ENCODE peak calls at places on chromosomes 3 and 15, in ten cellular contexts. T, G, L, P, B, K, F, Z, D and Q are unnamed samples. For H3K4me1, the result is how much of the 10 kb centered on the place peaks cover.

GRCh38 chr15:77571741-77572140 is 61.0 kb downstream of the LINGO1 start:
- DNase-seq in T (no peak), G (no peak), L (no peak), P (no peak), B (no peak), K (no peak), F (no peak), Z (no peak), D (no peak), Q (no peak)

GRCh38 chr3:65647369-65647768 is 391.3 kb downstream of the MAGI1 start:
- DNase-seq in T (no peak), G (no peak), L (no peak), P (no peak), B (no peak), K (no peak), F (no peak), Z (no peak), D (no peak), Q (no peak)

GRCh38 chr3:123602325-123602724 is 17.5 kb upstream of the HACD2 start:
- DNase-seq in T (no peak), G (no peak), L (no peak), P (peak), B (peak), K (no peak), F (no peak), Z (peak), D (no peak), Q (no peak)

GRCh38 chr15:91468861-91469260 is 368.8 kb downstream of the SV2B start:
- DNase-seq in T (no peak), G (no peak), L (no peak), P (no peak), B (no peak), K (no peak), F (no peak), Z (no peak), D (no peak), Q (no peak)

GRCh38 chr3:168974628-168975403 is 688.7 kb downstream of the MECOM start:
- DNase-seq in T (no peak), G (no peak), L (no peak), P (no peak), B (no peak), K (no peak), F (no peak), Z (no peak), D (no peak), Q (no peak)

GRCh38 chr15:82197734-82198594 is 64.6 kb downstream of the EFL1 start:
- DNase-seq in T (peak), G (peak), L (peak), P (peak), B (peak), K (peak), F (peak), Z (peak), D (peak), Q (no peak)

GRCh38 chr3:117526485-117527079 is 817.0 kb downstream of the TUSC7 start:
- DNase-seq in T (no peak), G (peak), L (no peak), P (peak), B (peak), K (peak), F (no peak), Z (peak), D (no peak), Q (no peak)

GRCh38 chr3:66098436-66098835 is 59.7 kb upstream of the MAGI1 start:
- DNase-seq in T (no peak), G (no peak), L (no peak), P (peak), B (no peak), K (no peak), F (no peak), Z (no peak), D (no peak), Q (no peak)

GRCh38 chr3:124118397-124118796 is 126.5 kb upstream of the ROPN1 start:
- DNase-seq in T (no peak), G (no peak), L (no peak), P (peak), B (no peak), K (no peak), F (no peak), Z (no peak), D (no peak), Q (no peak)

DNA sequence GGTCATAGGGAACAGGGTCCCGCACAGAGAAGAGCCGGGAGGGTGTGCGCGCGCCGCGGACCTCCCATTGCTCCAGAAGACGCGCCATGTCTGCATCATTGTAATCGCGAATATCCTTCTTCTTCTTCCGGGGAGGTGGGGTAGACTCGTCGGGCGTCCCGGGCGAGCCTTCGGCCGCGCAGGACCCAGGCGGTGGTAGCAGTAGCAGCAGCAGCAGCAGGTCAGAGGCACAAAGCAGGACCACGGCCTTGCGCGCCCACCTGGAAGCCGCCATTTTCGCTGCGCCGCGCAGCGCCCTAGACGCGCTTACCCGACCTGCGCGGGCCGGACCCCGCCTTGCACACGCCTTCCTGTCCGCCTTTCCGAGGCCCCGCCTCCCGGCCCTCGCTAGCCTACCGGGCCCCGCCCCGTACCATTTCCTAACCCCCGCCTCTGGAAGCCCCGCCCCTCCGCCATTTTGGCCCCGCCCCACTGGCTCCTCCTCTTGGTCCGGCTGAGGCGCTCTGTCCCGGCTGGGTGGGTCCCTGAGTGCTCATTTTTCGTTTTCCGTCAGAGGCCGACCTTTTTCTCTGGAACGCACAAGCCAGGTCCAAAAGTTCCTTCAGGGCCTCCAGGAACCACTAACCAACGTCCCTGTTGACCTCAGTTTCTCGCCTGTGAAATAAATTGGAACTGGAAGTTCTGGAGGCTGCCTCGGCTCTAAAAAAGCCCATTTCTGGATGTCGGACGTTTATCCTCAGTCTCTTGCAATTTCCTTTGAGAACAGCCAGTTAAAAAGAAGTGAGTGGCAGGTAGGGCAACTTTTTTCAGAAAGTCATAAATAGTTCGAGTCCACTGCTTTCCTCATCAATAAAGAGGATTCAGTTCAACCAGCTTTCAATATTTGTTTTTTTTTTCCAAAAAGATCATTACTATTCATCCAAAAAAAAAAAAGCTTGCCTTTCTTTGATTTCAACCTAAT is at the start of gene MESD:
- DNase-seq in T (peak), G (peak), L (peak), P (peak), B (peak), K (peak), F (peak), Z (peak), D (peak), Q (peak)
- TF ChIP-seq POLR2A in T (peak), G (peak), L (peak), P (peak), B (peak), K (no peak), F (peak), Z (peak), D (peak), Q (peak)

DNA sequence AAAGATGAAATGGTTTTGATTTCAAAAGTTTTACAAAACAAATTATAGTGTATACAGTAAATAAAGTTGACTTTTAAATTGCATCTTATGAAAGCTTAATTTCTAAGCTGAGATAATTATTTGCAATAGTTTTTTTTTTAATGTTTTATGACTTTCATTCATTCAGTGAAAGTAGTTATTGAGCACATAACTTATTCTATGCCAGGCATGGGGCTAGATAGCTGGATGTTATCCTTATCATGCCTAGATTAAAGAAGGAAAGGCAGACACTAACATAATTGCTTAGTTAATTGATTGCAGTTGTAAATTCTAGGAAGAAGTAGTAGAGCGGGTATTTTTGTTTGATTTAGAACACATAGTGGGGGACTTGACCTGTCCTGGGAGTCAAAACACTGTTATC is 92.4 kb downstream of the FNDC3B start:
- DNase-seq in T (no peak), G (no peak), L (no peak), P (no peak), B (no peak), K (no peak), F (no peak), Z (no peak), D (no peak), Q (no peak)
- H3K4me1 ChIP-seq in T (under half), G (half or more), L (under half), P (under half), B (under half), K (half or more), F (half or more), Z (half or more), D (under half), Q (half or more)

GRCh38 chr15:100120111-100120510 is 221.7 kb downstream of the ADAMTS17 start:
- DNase-seq in T (no peak), G (no peak), L (no peak), P (no peak), B (no peak), K (no peak), F (no peak), Z (no peak), D (no peak), Q (no peak)

GRCh38 chr15:100116416-100117190 is 225.2 kb downstream of the ADAMTS17 start:
- DNase-seq in T (no peak), G (no peak), L (peak), P (no peak), B (no peak), K (no peak), F (peak), Z (peak), D (no peak), Q (no peak)

GRCh38 chr15:100121285-100121684 is 220.5 kb downstream of the ADAMTS17 start:
- DNase-seq in T (no peak), G (no peak), L (no peak), P (no peak), B (no peak), K (no peak), F (no peak), Z (no peak), D (no peak), Q (no peak)

GRCh38 chr15:100115711-100116090 is 226.1 kb downstream of the ADAMTS17 start:
- DNase-seq in T (no peak), G (no peak), L (no peak), P (peak), B (no peak), K (no peak), F (no peak), Z (no peak), D (no peak), Q (no peak)

DNA sequence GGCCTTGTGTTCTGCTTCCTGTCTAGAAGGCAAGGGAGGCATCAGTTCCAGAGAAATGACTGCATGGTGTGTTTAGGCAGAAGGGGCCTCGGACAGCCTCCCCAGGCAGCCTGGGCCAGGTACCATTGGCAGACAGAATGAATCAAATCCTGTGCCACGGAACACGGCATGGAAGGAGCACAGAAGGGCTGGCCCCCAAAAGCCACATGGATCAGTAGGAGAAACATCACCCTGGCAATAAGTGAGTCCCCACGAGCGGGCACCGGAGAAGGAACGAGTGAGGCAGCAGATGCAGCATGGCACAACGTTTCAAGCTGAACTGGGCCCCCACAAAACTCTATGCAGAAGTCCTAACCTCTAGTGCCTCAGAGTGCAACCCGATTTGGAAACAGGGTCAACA is 223.2 kb downstream of the ADAMTS17 start:
- DNase-seq in T (no peak), G (no peak), L (no peak), P (no peak), B (no peak), K (no peak), F (no peak), Z (no peak), D (no peak), Q (no peak)
- H3K27ac ChIP-seq in T (no peak), G (no peak), L (no peak), P (no peak), B (no peak), K (no peak), F (no peak), Z (no peak), D (no peak), Q (no peak)

DNA sequence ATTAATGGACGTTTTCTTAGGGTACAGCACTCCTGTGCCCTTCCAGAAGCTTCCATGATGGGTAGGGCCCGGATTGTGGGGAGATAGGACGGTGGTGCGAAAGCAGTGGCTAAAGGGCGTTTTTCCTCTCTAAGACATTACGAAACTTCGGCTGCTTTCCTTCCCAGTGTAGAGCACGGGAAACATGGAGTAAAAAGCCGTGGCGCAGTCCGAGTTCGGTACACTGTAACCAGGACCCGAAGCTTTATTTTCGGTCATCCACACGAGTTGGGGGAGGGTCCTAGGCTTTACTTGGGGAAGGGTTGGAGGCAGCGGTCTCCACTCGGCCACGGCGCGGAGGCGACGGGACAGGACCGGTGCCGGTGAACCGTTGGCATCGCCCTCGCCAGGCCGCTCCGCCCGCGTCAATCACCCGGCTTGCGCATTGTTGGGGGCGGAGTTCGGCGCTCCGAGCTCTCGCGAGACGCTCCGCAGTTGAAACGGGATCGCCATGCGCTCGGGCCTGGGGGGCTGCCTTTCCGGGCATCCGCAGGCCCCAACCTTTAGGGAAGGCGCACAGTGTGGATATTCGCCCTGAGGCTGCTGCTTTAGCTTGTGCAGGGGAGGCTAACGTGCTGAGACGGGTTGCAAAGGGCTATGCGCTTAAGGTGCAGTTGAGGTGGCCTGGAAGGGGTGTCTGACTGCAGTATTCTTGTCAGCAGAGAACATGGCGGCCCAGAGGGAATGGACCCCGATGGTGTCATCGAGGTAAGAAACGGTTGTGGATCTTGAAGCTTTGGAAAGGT is 546 bp downstream of the EIF4A2 start:
- DNase-seq in T (peak), G (peak), L (peak), P (peak), B (no peak), K (peak), F (peak), Z (peak), D (peak), Q (peak)
- TF ChIP-seq POLR2A in T (no peak), G (peak), L (peak), P (no peak), B (no peak), K (no peak), F (peak), Z (no peak), D (peak), Q (peak)

GRCh38 chr3:46933261-46933660 is 43.3 kb downstream of the CCDC12 start:
- DNase-seq in T (no peak), G (no peak), L (peak), P (no peak), B (no peak), K (no peak), F (peak), Z (no peak), D (no peak), Q (no peak)
- H3K4me1 ChIP-seq in T (under half), G (half or more), L (half or more), P (half or more), B (half or more), K (half or more), F (half or more), Z (half or more), D (half or more), Q (half or more)

GRCh38 chr3:196648856-196649255 is 9.4 kb downstream of the NRROS start:
- DNase-seq in T (no peak), G (no peak), L (no peak), P (no peak), B (no peak), K (no peak), F (no peak), Z (no peak), D (no peak), Q (no peak)

GRCh38 chr3:196654006-196654405 is 14.5 kb downstream of the NRROS start:
- DNase-seq in T (no peak), G (no peak), L (no peak), P (no peak), B (no peak), K (no peak), F (no peak), Z (no peak), D (no peak), Q (no peak)

GRCh38 chr3:196654691-196655090 is 15.2 kb downstream of the NRROS start:
- DNase-seq in T (no peak), G (no peak), L (no peak), P (no peak), B (no peak), K (no peak), F (no peak), Z (no peak), D (no peak), Q (no peak)

GRCh38 chr3:196653127-196653795 is 13.8 kb downstream of the NRROS start:
- DNase-seq in T (no peak), G (no peak), L (no peak), P (no peak), B (no peak), K (no peak), F (no peak), Z (no peak), D (no peak), Q (no peak)

GRCh38 chr3:196650740-196651311 is 11.3 kb downstream of the NRROS start:
- DNase-seq in T (no peak), G (no peak), L (no peak), P (peak), B (no peak), K (peak), F (peak), Z (peak), D (peak), Q (no peak)
- H3K27ac ChIP-seq in T (peak), G (peak), L (no peak), P (no peak), B (no peak), K (peak), F (peak), Z (no peak), D (no peak), Q (peak)